ENCODE peak calls at places on chromosomes 3 and 15, in six cellular contexts. K, P, M, Q, X and A are unnamed samples.
A peak's percentile ranks its signal among the peaks of the same experiment; 100 is the strongest.

GRCh38 chr3:71432044-71432970 is 151.2 kb downstream of the FOXP1 start:
- DNase-seq in K (no peak), P (no peak), M (no peak), Q (no peak), X (peak; percentile 25), A (no peak)

GRCh38 chr3:144470646-144471045 is 499.0 kb downstream of the DIPK2A start:
- DNase-seq in K (no peak), P (no peak), M (no peak), Q (no peak), X (no peak), A (no peak)

GRCh38 chr3:121630355-121630754 is 30.3 kb downstream of the HCLS1 start:
- DNase-seq in K (no peak), P (no peak), M (no peak), Q (no peak), X (no peak), A (no peak)

GRCh38 chr15:90396321-90396720 is 8.3 kb downstream of the IQGAP1 start:
- DNase-seq in K (no peak), P (no peak), M (no peak), Q (no peak), X (no peak), A (no peak)

GRCh38 chr3:158483701-158484100 is 87.3 kb upstream of the MLF1 start:
- DNase-seq in K (no peak), P (no peak), M (no peak), Q (no peak), X (no peak), A (no peak)

GRCh38 chr15:69080203-69080957 is 65.9 kb downstream of the NOX5 start:
- DNase-seq in K (no peak), P (no peak), M (no peak), Q (peak; percentile 57), X (no peak), A (peak; percentile 69)

GRCh38 chr3:157335677-157336076 is 101.0 kb upstream of the PTX3 start:
- DNase-seq in K (no peak), P (no peak), M (no peak), Q (peak; percentile 86), X (no peak), A (peak; percentile 23)

GRCh38 chr3:44439499-44440295 is 37.8 kb downstream of the ZNF445 start:
- DNase-seq in K (peak; percentile 64), P (peak; percentile 52), M (no peak), Q (peak; percentile 92), X (peak; percentile 82), A (no peak)

GRCh38 chr3:15467227-15468181 is 40.1 kb downstream of the EAF1 start:
- DNase-seq in K (no peak), P (no peak), M (no peak), Q (no peak), X (peak; percentile 20), A (no peak)

GRCh38 chr3:192901435-192901834 is 16.2 kb downstream of the MB21D2 start:
- DNase-seq in K (no peak), P (no peak), M (peak; percentile 94), Q (peak; percentile 94), X (no peak), A (no peak)

GRCh38 chr3:70748593-70748992 is 436.2 kb upstream of the MDFIC2 start:
- DNase-seq in K (no peak), P (no peak), M (no peak), Q (no peak), X (no peak), A (peak; percentile 3)

GRCh38 chr3:66482005-66482404 is 18.8 kb downstream of the LRIG1 start:
- DNase-seq in K (no peak), P (no peak), M (no peak), Q (no peak), X (no peak), A (no peak)

GRCh38 chr15:48868549-48868948 is 9.4 kb upstream of the EID1 start:
- DNase-seq in K (no peak), P (no peak), M (peak; percentile 64), Q (peak; percentile 96), X (no peak), A (no peak)

GRCh38 chr15:97604673-97605072 is 355.8 kb upstream of the ARRDC4 start:
- DNase-seq in K (no peak), P (no peak), M (no peak), Q (no peak), X (no peak), A (no peak)

GRCh38 chr15:100926971-100927756 is 8.0 kb downstream of the LRRK1 start:
- DNase-seq in K (no peak), P (no peak), M (no peak), Q (no peak), X (no peak), A (no peak)

GRCh38 chr15:41983621-41984571 is 11.5 kb upstream of the EHD4 start:
- DNase-seq in K (no peak), P (no peak), M (no peak), Q (no peak), X (no peak), A (no peak)

GRCh38 chr3:139044366-139045210 is at the start of gene PRR23C:
- DNase-seq in K (no peak), P (no peak), M (no peak), Q (no peak), X (no peak), A (peak; percentile 49)

GRCh38 chr3:15923640-15924405 is 126.0 kb upstream of the ANKRD28 start:
- DNase-seq in K (no peak), P (no peak), M (no peak), Q (no peak), X (no peak), A (no peak)

GRCh38 chr3:172087827-172088580 is 48.6 kb downstream of the FNDC3B start:
- DNase-seq in K (no peak), P (no peak), M (no peak), Q (no peak), X (no peak), A (no peak)

GRCh38 chr3:188975612-188976314 is 196.0 kb upstream of the TPRG1 start:
- DNase-seq in K (no peak), P (no peak), M (no peak), Q (no peak), X (no peak), A (no peak)

GRCh38 chr15:57495037-57495436 is 96.7 kb upstream of the MYZAP start:
- DNase-seq in K (no peak), P (no peak), M (no peak), Q (no peak), X (no peak), A (no peak)

GRCh38 chr15:22963546-22964125 is 16.5 kb downstream of the CYFIP1 start:
- DNase-seq in K (no peak), P (no peak), M (no peak), Q (no peak), X (no peak), A (no peak)

GRCh38 chr15:70318996-70319465 is 221.3 kb upstream of the TLE3 start:
- DNase-seq in K (no peak), P (no peak), M (peak; percentile 90), Q (peak; percentile 94), X (no peak), A (no peak)

GRCh38 chr3:75296858-75297257 is 367.3 kb upstream of the FRG2C start:
- DNase-seq in K (no peak), P (no peak), M (no peak), Q (no peak), X (no peak), A (no peak)

GRCh38 chr3:172808969-172809546 is 58.5 kb downstream of the ECT2 start:
- DNase-seq in K (no peak), P (no peak), M (no peak), Q (peak; percentile 49), X (peak; percentile 6), A (no peak)

GRCh38 chr15:99029358-99029871 is 21.8 kb upstream of the PGPEP1L start:
- DNase-seq in K (no peak), P (no peak), M (no peak), Q (no peak), X (no peak), A (no peak)

GRCh38 chr3:12479919-12480425 is 4.3 kb upstream of the TSEN2 start:
- DNase-seq in K (no peak), P (peak; percentile 36), M (no peak), Q (peak; percentile 45), X (peak; percentile 40), A (peak; percentile 89)

GRCh38 chr15:40763801-40764765 is at the start of gene GCHFR:
- DNase-seq in K (peak; percentile 54), P (peak; percentile 70), M (no peak), Q (peak; percentile 71), X (peak; percentile 65), A (peak; percentile 95)

GRCh38 chr3:160331127-160331937 is 67.7 kb downstream of the IFT80 start:
- DNase-seq in K (no peak), P (no peak), M (peak; percentile 67), Q (peak; percentile 92), X (no peak), A (no peak)

GRCh38 chr3:127253491-127253890 is 34.4 kb downstream of the PRR20G start:
- DNase-seq in K (no peak), P (no peak), M (no peak), Q (no peak), X (no peak), A (no peak)

GRCh38 chr3:27500986-27501385 is 16.8 kb upstream of the SLC4A7 start:
- DNase-seq in K (no peak), P (no peak), M (no peak), Q (no peak), X (no peak), A (no peak)

GRCh38 chr15:77022646-77023575 is 28.0 kb downstream of the PSTPIP1 start:
- DNase-seq in K (no peak), P (no peak), M (no peak), Q (no peak), X (no peak), A (peak; percentile 41)